ENCODE peak calls at places on chromosomes 4 and X, in seven cellular contexts. U is heart left ventricle, Z is esophagus squamous epithelium, T is testis, Y is upper lobe of left lung, A is A549, J is prostate gland. D is an unnamed sample.

GRCh38 chrX:85836868-85837267 is 210.5 kb downstream of the CHM start:
- DNase-seq in U (no peak), Z (no peak), T (no peak), Y (no peak), A (no peak), J (no peak), D (no peak)

GRCh38 chrX:112865464-112866025 is 24.9 kb upstream of the AMOT start:
- DNase-seq in U (no peak), Z (no peak), T (no peak), Y (no peak), A (no peak), J (peak), D (no peak)

GRCh38 chr4:119490335-119490734 is 138.3 kb downstream of the PDE5A start:
- DNase-seq in U (no peak), Z (no peak), T (no peak), Y (no peak), A (no peak), J (no peak), D (peak)

GRCh38 chr4:6420972-6421371 is 51.4 kb downstream of the PPP2R2C start:
- DNase-seq in U (no peak), Z (no peak), T (peak), Y (no peak), A (no peak), J (no peak), D (no peak)

GRCh38 chrX:21708116-21708515 is 49.8 kb downstream of the SMPX start:
- DNase-seq in U (no peak), Z (no peak), T (no peak), Y (no peak), A (no peak), J (no peak), D (no peak)

GRCh38 chrX:724256-724655 is 93.7 kb downstream of the SHOX start:
- DNase-seq in U (no peak), Z (no peak), T (no peak), Y (no peak), A (no peak), J (no peak), D (no peak)

GRCh38 chrX:38260231-38260630 is 39.6 kb upstream of the SRPX start:
- DNase-seq in U (no peak), Z (no peak), T (no peak), Y (no peak), A (peak), J (peak), D (peak)

GRCh38 chrX:87578978-87579377 is 61.4 kb downstream of the KLHL4 start:
- DNase-seq in U (no peak), Z (no peak), T (no peak), Y (no peak), A (no peak), J (no peak), D (peak)

GRCh38 chr4:165294907-165295306 is 32.6 kb upstream of the MSMO1 start:
- DNase-seq in U (no peak), Z (no peak), T (no peak), Y (no peak), A (no peak), J (no peak), D (no peak)

GRCh38 chr4:10047967-10048366 is 26.7 kb upstream of the SLC2A9 start:
- DNase-seq in U (no peak), Z (no peak), T (no peak), Y (no peak), A (no peak), J (no peak), D (no peak)

GRCh38 chr4:151766691-151767090 is 5.9 kb upstream of the GATB start:
- DNase-seq in U (no peak), Z (no peak), T (no peak), Y (no peak), A (no peak), J (no peak), D (no peak)

GRCh38 chr4:19575959-19576358 is 675.7 kb upstream of the SLIT2 start:
- DNase-seq in U (no peak), Z (no peak), T (no peak), Y (no peak), A (no peak), J (no peak), D (peak)

GRCh38 chrX:38304010-38304409 is 23.3 kb downstream of the RPGR start:
- DNase-seq in U (no peak), Z (no peak), T (no peak), Y (no peak), A (no peak), J (no peak), D (peak)

GRCh38 chrX:80486299-80486698 is 66.1 kb downstream of the TENT5D start:
- DNase-seq in U (no peak), Z (no peak), T (no peak), Y (no peak), A (no peak), J (no peak), D (no peak)

GRCh38 chrX:37347420-37347819 is 1.7 kb upstream of the PRRG1 start:
- DNase-seq in U (no peak), Z (no peak), T (no peak), Y (no peak), A (no peak), J (no peak), D (no peak)

GRCh38 chr4:70842761-70843435 is 3.2 kb upstream of the GRSF1 start:
- DNase-seq in U (no peak), Z (no peak), T (no peak), Y (no peak), A (no peak), J (no peak), D (no peak)

GRCh38 chr4:188117631-188118030 is 8.2 kb upstream of the TRIML2 start:
- DNase-seq in U (no peak), Z (no peak), T (no peak), Y (no peak), A (no peak), J (no peak), D (no peak)

GRCh38 chr4:137394000-137394399 is 138.3 kb downstream of the PCDH18 start:
- DNase-seq in U (no peak), Z (no peak), T (no peak), Y (no peak), A (no peak), J (no peak), D (peak)

GRCh38 chr4:186953601-186954260 is 230.1 kb upstream of the FAT1 start:
- DNase-seq in U (no peak), Z (no peak), T (no peak), Y (no peak), A (no peak), J (no peak), D (no peak)

GRCh38 chr4:110904435-110905050 is 281.7 kb upstream of the PITX2 start:
- DNase-seq in U (no peak), Z (no peak), T (no peak), Y (no peak), A (no peak), J (no peak), D (no peak)

GRCh38 chrX:70485466-70485865 is 40.8 kb downstream of the DLG3 start:
- DNase-seq in U (no peak), Z (no peak), T (no peak), Y (no peak), A (no peak), J (peak), D (no peak)

GRCh38 chrX:71215335-71215912 is 7.6 kb upstream of the GJB1 start:
- DNase-seq in U (no peak), Z (no peak), T (no peak), Y (no peak), A (no peak), J (peak), D (no peak)

GRCh38 chr4:177313263-177313662 is 3.6 kb downstream of the NEIL3 start:
- DNase-seq in U (no peak), Z (no peak), T (no peak), Y (no peak), A (no peak), J (no peak), D (no peak)

GRCh38 chr4:150078041-150078995 is at the start of gene DCLK2:
- DNase-seq in U (peak), Z (no peak), T (peak), Y (peak), A (peak), J (peak), D (peak)

GRCh38 chr4:165457793-165458192 is 79.0 kb downstream of the CPE start:
- DNase-seq in U (no peak), Z (no peak), T (no peak), Y (no peak), A (no peak), J (no peak), D (no peak)

GRCh38 chr4:47486306-47486705 is 1.2 kb downstream of the ATP10D start:
- DNase-seq in U (no peak), Z (no peak), T (no peak), Y (no peak), A (no peak), J (no peak), D (peak)

GRCh38 chr4:124640037-124640730 is 72.3 kb downstream of the ANKRD50 start:
- DNase-seq in U (no peak), Z (no peak), T (no peak), Y (no peak), A (peak), J (no peak), D (peak)

GRCh38 chr4:27305246-27305645 is 444.6 kb downstream of the STIM2 start:
- DNase-seq in U (no peak), Z (no peak), T (no peak), Y (no peak), A (no peak), J (no peak), D (no peak)

GRCh38 chr4:173168396-173169177 is at the start of gene GALNT7:
- DNase-seq in U (peak), Z (peak), T (peak), Y (peak), A (peak), J (peak), D (peak)
- TF ChIP-seq POLR2A in U (no peak), Z (no peak), T (no peak), Y (no peak), A (peak), J (no peak), D (no peak)

DNA sequence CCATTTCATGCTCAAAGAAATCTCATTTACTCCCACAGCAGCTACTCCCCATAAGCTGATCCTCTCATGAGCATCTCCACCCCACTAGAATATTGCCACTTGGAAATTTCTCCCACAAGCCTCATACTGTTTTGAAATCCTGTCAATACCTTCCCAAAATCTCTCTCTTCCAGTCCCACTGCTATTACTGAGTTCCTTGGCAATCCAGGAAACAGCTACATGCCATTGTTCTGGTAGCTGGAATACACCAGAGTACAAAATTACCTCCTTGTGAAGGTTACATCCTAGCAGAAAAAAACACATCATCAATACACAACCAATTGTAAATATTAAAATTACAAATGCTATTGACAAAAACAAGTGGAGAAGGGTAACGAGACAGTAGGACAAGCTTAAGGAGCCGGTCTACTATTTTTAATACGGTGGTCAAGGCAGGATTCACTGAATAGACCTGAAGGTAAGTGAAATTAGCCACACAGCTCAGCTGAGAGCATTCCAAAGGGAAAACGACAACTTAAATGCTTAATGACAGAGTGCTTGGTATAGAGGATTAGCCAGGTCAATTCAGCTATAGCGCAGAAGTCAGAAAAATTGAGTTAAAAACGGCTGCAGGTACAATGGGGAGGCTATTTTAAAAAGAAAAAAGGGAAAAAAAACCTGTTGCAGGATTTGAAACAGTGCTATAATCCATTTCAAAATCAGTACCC is 6.4 kb downstream of the RPL9 start:
- DNase-seq in U (no peak), Z (no peak), T (no peak), Y (no peak), A (no peak), J (no peak), D (no peak)
- TF ChIP-seq POLR2A in U (no peak), Z (no peak), T (no peak), Y (no peak), A (no peak), J (no peak), D (no peak)

DNA sequence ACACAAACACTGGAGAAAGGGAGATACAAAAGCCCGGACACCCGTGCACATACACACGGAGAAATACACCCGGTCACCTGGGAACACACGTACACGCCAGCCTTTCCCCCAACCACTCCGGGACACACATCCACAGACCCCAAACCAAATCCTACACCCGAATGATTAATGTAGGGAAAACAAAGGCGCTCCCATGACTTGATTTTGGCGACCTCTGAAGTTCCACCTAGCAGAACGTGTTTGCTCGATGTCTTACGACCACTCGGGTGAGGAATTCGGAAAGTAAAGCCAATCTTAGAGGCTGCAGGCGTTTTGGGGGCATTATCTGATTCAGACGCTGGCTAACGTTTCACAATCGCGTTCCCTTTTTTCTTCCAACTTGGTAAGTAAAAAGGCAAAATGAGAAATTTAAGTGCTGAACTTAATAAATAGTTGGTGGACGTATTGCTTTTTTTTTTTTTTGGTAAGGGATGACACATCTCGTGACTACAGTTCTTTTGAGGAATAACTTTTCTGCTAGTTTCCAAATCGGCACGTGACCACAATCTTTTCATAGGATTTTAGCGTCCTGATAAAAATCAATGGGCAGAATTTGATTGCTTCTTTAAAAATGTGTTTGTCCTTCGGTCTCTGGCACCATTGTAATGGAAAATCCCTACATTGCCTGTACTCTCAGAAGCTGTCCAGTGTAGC is 737 bp downstream of the RAB9A start:
- DNase-seq in U (no peak), Z (no peak), T (no peak), Y (no peak), A (no peak), J (no peak), D (peak)
- TF ChIP-seq POLR2A in U (no peak), Z (no peak), T (no peak), Y (no peak), A (no peak), J (no peak), D (no peak)

GRCh38 chrX:154411322-154411980 is at the start of gene TAFAZZIN:
- DNase-seq in U (peak), Z (no peak), T (peak), Y (peak), A (peak), J (peak), D (peak)

GRCh38 chrX:154409222-154409871 is at the start of gene DNASE1L1:
- DNase-seq in U (peak), Z (no peak), T (peak), Y (peak), A (peak), J (peak), D (peak)

GRCh38 chrX:154413142-154413541 is 1.8 kb downstream of the TAFAZZIN start:
- DNase-seq in U (no peak), Z (no peak), T (no peak), Y (no peak), A (no peak), J (no peak), D (no peak)

GRCh38 chrX:154412468-154412867 is 1.1 kb downstream of the TAFAZZIN start:
- DNase-seq in U (no peak), Z (no peak), T (no peak), Y (no peak), A (no peak), J (no peak), D (no peak)

DNA sequence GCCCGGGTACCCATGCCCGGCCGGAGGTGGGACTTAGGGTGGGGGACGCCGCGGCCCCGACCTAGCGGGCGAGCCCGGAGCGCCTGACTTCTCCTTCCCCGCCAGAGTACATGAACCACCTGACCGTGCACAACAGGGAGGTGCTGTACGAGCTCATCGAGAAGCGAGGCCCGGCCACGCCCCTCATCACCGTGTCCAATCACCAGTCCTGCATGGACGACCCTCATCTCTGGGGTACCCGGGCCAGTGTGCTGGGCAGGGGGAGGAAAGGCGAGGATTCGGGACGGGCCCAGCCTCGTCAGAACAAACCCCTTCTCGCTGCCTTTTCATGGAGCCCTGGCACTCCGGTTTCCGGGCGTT is 622 bp downstream of the TAFAZZIN start:
- DNase-seq in U (peak), Z (no peak), T (peak), Y (no peak), A (peak), J (peak), D (peak)
- TF ChIP-seq POLR2A in U (no peak), Z (no peak), T (no peak), Y (no peak), A (peak), J (peak), D (no peak)

DNA sequence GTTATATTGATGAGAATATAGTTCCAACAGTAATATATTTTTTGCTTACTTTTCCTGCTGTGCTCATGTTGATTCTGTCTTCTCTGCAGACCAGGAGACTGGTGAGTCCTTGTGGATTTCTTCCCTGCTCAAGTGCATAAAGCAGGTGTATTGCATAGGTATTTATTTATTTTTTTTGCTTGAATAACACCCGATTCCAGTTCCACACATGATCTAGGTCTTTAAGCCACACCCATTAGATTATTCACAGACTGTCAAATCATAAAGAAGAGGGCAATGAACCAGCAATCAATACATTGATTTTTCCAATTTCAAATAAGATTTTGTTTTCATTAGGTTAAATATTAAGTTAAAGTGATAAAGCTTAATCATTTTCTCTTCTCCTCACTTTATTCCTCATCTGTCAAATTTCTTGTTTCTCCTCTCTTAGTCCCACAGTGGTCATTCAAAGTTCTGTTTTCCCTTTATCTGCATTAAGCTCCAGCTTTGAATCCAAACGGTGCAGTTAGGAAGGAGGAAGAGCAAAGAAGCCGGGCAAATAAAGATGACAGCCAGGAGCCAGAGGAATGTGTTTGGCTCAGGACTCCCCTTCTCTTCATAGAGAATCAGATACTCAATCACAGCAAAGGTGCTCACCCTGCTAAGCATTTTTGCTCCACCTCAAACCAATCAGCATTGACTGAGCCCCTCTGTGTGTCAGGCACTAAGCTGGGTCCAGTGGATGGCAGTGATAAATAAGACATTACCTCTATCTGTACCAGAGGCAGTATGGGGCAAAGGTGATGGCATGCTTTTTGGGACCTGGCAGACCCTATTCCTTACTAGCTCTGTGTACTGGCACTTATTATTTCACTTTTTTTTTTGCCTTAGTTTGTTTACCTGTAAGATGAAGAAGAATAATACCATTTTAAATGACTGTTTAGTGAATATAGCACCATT is at the start of gene ADH1A:
- DNase-seq in U (no peak), Z (no peak), T (no peak), Y (no peak), A (no peak), J (no peak), D (no peak)
- TF ChIP-seq POLR2A in U (no peak), Z (no peak), T (no peak), Y (no peak), A (no peak), J (no peak), D (no peak)

GRCh38 chr4:1348014-1348513 is 1.1 kb downstream of the UVSSA start:
- DNase-seq in U (no peak), Z (no peak), T (no peak), Y (peak), A (no peak), J (no peak), D (no peak)

GRCh38 chr4:1347410-1347864 is 429 bp downstream of the UVSSA start:
- DNase-seq in U (peak), Z (no peak), T (peak), Y (no peak), A (peak), J (peak), D (peak)

GRCh38 chr4:1348746-1349145 is 1.7 kb downstream of the UVSSA start:
- DNase-seq in U (no peak), Z (no peak), T (no peak), Y (peak), A (no peak), J (no peak), D (no peak)

GRCh38 chr4:1345905-1346780 is 865 bp upstream of the UVSSA start:
- DNase-seq in U (peak), Z (no peak), T (peak), Y (peak), A (peak), J (peak), D (peak)

GRCh38 chr4:1346781-1347409 is at the start of gene UVSSA:
- DNase-seq in U (peak), Z (peak), T (peak), Y (peak), A (peak), J (peak), D (peak)
- TF ChIP-seq POLR2A in U (peak), Z (peak), T (peak), Y (peak), A (peak), J (peak), D (no peak)